ENCODE peak calls at places on chromosomes 3 and 15, in four cellular contexts. O is ELR, M is HepG2, W is foreskin fibroblast. A is an unnamed sample.

GRCh38 chr3:151404316-151404715 is 19.8 kb upstream of the P2RY12 start:
- DNase-seq in O (peak), W (peak), M (no peak), A (no peak)

GRCh38 chr3:148477375-148477774 is 220.3 kb upstream of the AGTR1 start:
- DNase-seq in O (no peak), M (no peak), W (no peak), A (no peak)

GRCh38 chr15:43285609-43286037 is 18.9 kb upstream of the TGM5 start:
- DNase-seq in M (peak), W (peak), O (peak), A (peak)

GRCh38 chr3:18295171-18295920 is 129.8 kb downstream of the SATB1 start:
- DNase-seq in O (peak), W (peak), M (peak), A (peak)

GRCh38 chr3:178950676-178951075 is 120.9 kb downstream of the ZMAT3 start:
- DNase-seq in M (no peak), O (peak), W (peak), A (no peak)

GRCh38 chr3:188671941-188672340 is 499.8 kb upstream of the TPRG1 start:
- DNase-seq in W (no peak), O (no peak), M (no peak), A (no peak)

GRCh38 chr3:190646996-190647395 is 133.1 kb downstream of the IL1RAP start:
- DNase-seq in M (no peak), O (no peak), W (no peak), A (no peak)

GRCh38 chr3:192655040-192655439 is 72.3 kb downstream of the FGF12 start:
- DNase-seq in M (no peak), O (no peak), W (no peak), A (no peak)

GRCh38 chr3:176814252-176814651 is 383.0 kb downstream of the TBL1XR1 start:
- DNase-seq in W (peak), O (peak), M (peak), A (peak)

GRCh38 chr3:129651316-129652202 is 45.1 kb upstream of the PLXND1 start:
- DNase-seq in O (peak), W (peak), M (no peak), A (no peak)

GRCh38 chr15:52673312-52673711 is 5.9 kb downstream of the ATOSA start:
- DNase-seq in O (peak), M (no peak), W (peak), A (no peak)

GRCh38 chr3:45417949-45418847 is 29.8 kb downstream of the LARS2 start:
- DNase-seq in W (no peak), M (no peak), O (no peak), A (no peak)

GRCh38 chr3:141237701-141238521 is 6.3 kb downstream of the PXYLP1 start:
- DNase-seq in M (no peak), W (no peak), O (no peak), A (peak)

GRCh38 chr3:81752604-81753003 is 8.8 kb downstream of the GBE1 start:
- DNase-seq in W (no peak), M (no peak), O (no peak), A (no peak)

GRCh38 chr3:142115927-142116668 is 33.2 kb downstream of the TFDP2 start:
- DNase-seq in O (no peak), W (no peak), M (no peak), A (no peak)

GRCh38 chr15:66290007-66290406 is 3.4 kb upstream of the DIS3L start:
- DNase-seq in M (no peak), W (no peak), O (no peak), A (no peak)

GRCh38 chr3:197912770-197913476 is 37.1 kb upstream of the RPL35A start:
- DNase-seq in W (no peak), O (no peak), M (no peak), A (no peak)

GRCh38 chr3:133540896-133541674 is 32.4 kb upstream of the CDV3 start:
- DNase-seq in W (peak), M (peak), O (peak), A (no peak)

GRCh38 chr3:179146911-179147570 is 1.1 kb upstream of the PIK3CA start:
- DNase-seq in M (peak), W (peak), O (peak), A (no peak)

GRCh38 chr15:87365221-87365620 is 891.3 kb downstream of the NTRK3 start:
- DNase-seq in M (no peak), W (peak), O (peak), A (no peak)

GRCh38 chr3:147409143-147410121 is at the start of gene ZIC1:
- DNase-seq in M (no peak), W (peak), O (peak), A (no peak)

GRCh38 chr15:83285979-83286553 is 1.6 kb upstream of the BNC1 start:
- DNase-seq in O (peak), W (peak), M (no peak), A (no peak)

GRCh38 chr3:55427739-55428138 is 59.4 kb downstream of the WNT5A start:
- DNase-seq in W (no peak), M (no peak), O (no peak), A (no peak)

GRCh38 chr3:196073188-196073838 is 8.6 kb downstream of the TFRC start:
- DNase-seq in O (peak), M (peak), W (peak), A (peak)

GRCh38 chr3:116264546-116265174 is 180.6 kb downstream of the LSAMP start:
- DNase-seq in W (no peak), O (no peak), M (no peak), A (no peak)

GRCh38 chr3:192848371-192849233 is 69.1 kb downstream of the MB21D2 start:
- DNase-seq in W (no peak), M (no peak), O (peak), A (no peak)

GRCh38 chr3:143412084-143412483 is 292.5 kb downstream of the CHST2 start:
- DNase-seq in O (no peak), W (no peak), M (no peak), A (no peak)

GRCh38 chr3:94269763-94270162 is 206.9 kb downstream of the NSUN3 start:
- DNase-seq in W (no peak), M (no peak), O (no peak), A (no peak)

GRCh38 chr15:77825546-77825945 is 192.8 kb upstream of the LINGO1 start:
- DNase-seq in O (no peak), W (no peak), M (no peak), A (no peak)

GRCh38 chr3:178703268-178703975 is 167.2 kb downstream of the KCNMB2 start:
- DNase-seq in W (peak), O (peak), M (no peak), A (no peak)

GRCh38 chr15:30885814-30886213 is 17.9 kb upstream of the FAN1 start:
- DNase-seq in W (peak), O (peak), M (peak), A (no peak)

GRCh38 chr3:20406621-20407020 is 220.6 kb upstream of the SGO1 start:
- DNase-seq in W (peak), O (no peak), M (no peak), A (no peak)

A was measured in heart right ventricle.